ENCODE peak calls at places on chromosomes 16 and 17, in four cellular contexts. C, J, F and R are unnamed samples.

GRCh38 chr17:20097362-20097761 is 88.2 kb downstream of the SPECC1 start:
- DNase-seq in C (no peak), J (no peak), F (no peak), R (no peak)

GRCh38 chr17:10114931-10115535 is 83.4 kb downstream of the GAS7 start:
- DNase-seq in C (no peak), J (peak), F (peak), R (no peak)

GRCh38 chr17:31486351-31487062 is 95.0 kb downstream of the RAB11FIP4 start:
- DNase-seq in C (no peak), J (no peak), F (no peak), R (no peak)

GRCh38 chr16:64417711-64418227 is 704.1 kb downstream of the CDH11 start:
- DNase-seq in C (no peak), J (no peak), F (peak), R (no peak)

GRCh38 chr17:72545756-72546155 is 424.9 kb downstream of the SOX9 start:
- DNase-seq in C (no peak), J (no peak), F (no peak), R (no peak)

GRCh38 chr16:72561-73537 is at the start of gene RHBDF1:
- DNase-seq in C (peak), J (peak), F (peak), R (no peak)

GRCh38 chr16:10679921-10680320 is 14.8 kb downstream of the TEKT5 start:
- DNase-seq in C (no peak), J (no peak), F (no peak), R (no peak)

GRCh38 chr17:82023447-82024241 is 539 bp downstream of the LRRC45 start:
- DNase-seq in C (no peak), J (no peak), F (peak), R (no peak)

GRCh38 chr17:49373115-49373514 is 11.1 kb upstream of the ZNF652 start:
- DNase-seq in C (no peak), J (no peak), F (no peak), R (no peak)

GRCh38 chr17:77002103-77003045 is 134.2 kb downstream of the MGAT5B start:
- DNase-seq in C (no peak), J (peak), F (peak), R (peak)

GRCh38 chr17:66167189-66167815 is 24.6 kb downstream of the CEP112 start:
- DNase-seq in C (no peak), J (no peak), F (no peak), R (no peak)

GRCh38 chr16:49696414-49697101 is 159.4 kb downstream of the ZNF423 start:
- DNase-seq in C (no peak), J (no peak), F (no peak), R (no peak)

GRCh38 chr16:89193021-89193575 is 7.2 kb downstream of the SLC22A31 start:
- DNase-seq in C (peak), J (peak), F (peak), R (peak)

GRCh38 chr17:65228734-65229390 is 91.7 kb downstream of the RGS9 start:
- DNase-seq in C (peak), J (no peak), F (peak), R (no peak)

DNA sequence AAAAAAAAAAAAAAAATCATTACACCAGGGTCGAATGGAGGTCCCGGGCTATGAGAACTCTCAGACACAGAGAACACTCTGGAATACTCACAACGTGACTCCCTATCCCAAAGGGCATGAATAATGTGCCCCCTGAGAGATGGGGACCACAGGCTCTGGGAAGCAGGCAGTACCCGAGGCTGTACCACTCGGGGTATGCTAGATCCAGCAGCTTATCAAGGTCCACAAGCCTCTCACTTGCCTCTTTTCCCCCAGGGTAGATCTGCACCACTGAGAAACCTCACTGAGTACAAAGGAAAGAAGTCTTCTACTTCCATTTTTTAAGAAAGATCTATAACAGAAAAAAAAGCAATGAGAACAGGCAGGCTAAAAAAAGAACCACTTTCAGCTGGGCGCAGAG is 40.5 kb downstream of the WDR59 start:
- DNase-seq in C (no peak), J (no peak), F (no peak), R (no peak)
- TF ChIP-seq BHLHE40 in C (no peak), J (no peak), F (no peak), R (no peak)

GRCh38 chr16:27377666-27378485 is 24.1 kb upstream of the IL21R start:
- DNase-seq in C (no peak), J (no peak), F (no peak), R (no peak)
- TF ChIP-seq BHLHE40 in C (no peak), J (no peak), F (no peak), R (no peak)

GRCh38 chr17:34556951-34557350 is 22.4 kb upstream of the TMEM132E start:
- DNase-seq in C (no peak), J (no peak), F (no peak), R (no peak)

GRCh38 chr17:34561328-34561727 is 18.1 kb upstream of the TMEM132E start:
- DNase-seq in C (no peak), J (no peak), F (no peak), R (no peak)

GRCh38 chr17:34556384-34556783 is 23.0 kb upstream of the TMEM132E start:
- DNase-seq in C (no peak), J (no peak), F (peak), R (no peak)
- TF ChIP-seq BHLHE40 in C (no peak), J (no peak), F (no peak), R (no peak)

GRCh38 chr16:85616608-85617311 is 3.6 kb downstream of the GSE1 start:
- DNase-seq in C (no peak), J (no peak), F (no peak), R (no peak)

GRCh38 chr16:85618509-85618908 is 5.4 kb downstream of the GSE1 start:
- DNase-seq in C (no peak), J (no peak), F (no peak), R (no peak)

GRCh38 chr16:85619089-85619850 is 6.1 kb downstream of the GSE1 start:
- DNase-seq in C (no peak), J (no peak), F (no peak), R (no peak)

GRCh38 chr16:85615852-85616607 is 2.9 kb downstream of the GSE1 start:
- DNase-seq in C (peak), J (peak), F (peak), R (peak)

DNA sequence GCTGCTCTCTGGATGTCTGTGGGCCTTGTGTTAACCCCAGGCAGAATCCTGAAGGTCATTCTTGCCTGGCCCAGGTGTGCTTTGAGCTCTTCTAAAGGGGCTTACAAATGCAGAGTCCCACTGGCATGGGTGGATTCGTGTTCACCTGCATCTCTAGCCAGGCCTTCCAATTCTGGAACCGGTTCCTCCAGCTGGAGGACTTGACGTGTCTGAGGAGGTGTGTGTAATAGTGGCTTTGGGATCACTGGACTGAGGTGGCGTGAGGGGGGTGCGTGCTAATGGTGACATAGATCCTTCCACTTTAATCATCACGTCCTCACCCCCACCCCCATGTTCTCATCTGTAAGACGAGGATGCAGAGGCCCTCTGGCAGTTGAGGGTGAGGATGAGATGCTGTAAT is 4.8 kb downstream of the GSE1 start:
- DNase-seq in C (no peak), J (no peak), F (no peak), R (no peak)
- TF ChIP-seq BHLHE40 in C (no peak), J (no peak), F (no peak), R (no peak)

DNA sequence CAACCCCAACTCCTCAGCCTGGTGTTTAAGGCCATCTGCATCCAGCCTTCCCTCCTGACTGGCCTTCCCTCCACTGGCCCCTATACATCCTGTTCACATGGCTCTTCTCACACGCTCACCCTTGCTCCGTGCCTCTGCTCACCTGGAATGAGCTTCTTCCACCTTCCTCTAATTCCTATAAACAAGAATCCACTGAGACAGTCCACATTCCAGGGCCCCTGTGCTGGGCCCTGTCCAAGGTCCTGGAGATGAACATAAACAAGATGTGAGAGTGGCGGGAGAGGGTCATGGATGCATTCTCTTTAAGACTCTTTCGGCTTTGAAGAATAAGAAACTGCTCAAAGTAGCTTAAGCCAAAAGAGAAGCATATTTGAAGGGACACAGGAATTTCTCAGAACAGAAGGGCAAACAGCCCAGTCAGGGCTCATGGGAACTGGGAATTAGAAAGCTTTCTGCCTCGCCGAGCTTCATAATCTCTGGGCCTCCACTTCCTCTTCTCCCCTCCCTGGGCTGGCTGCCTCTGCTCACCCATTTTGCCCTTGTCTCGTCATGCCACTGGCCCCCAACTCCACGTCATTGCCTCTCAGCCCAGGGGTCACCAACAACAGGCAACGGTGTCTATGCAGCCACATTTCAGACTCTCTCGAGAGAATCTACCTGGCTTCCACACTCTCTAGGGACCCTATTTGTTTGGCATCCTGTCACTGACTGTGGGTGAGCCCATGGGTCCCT is 13.5 kb downstream of the SPPL2C start:
- DNase-seq in C (no peak), J (no peak), F (peak), R (peak)
- TF ChIP-seq BHLHE40 in C (no peak), J (no peak), F (no peak), R (no peak)